ENCODE peak calls at places on chromosomes 5 and 9, in four cellular contexts. N, T, O and H are unnamed samples. For H3K27me3, the result is how much of the 10 kb centered on the place peaks cover.

GRCh38 chr5:83701886-83702285 is 18.8 kb downstream of the HAPLN1 start:
- DNase-seq in N (no peak), T (no peak), O (no peak), H (no peak)

GRCh38 chr5:4949108-4949507 is 191.0 kb upstream of the ADAMTS16 start:
- DNase-seq in N (no peak), T (no peak), O (no peak), H (no peak)

GRCh38 chr5:160638141-160638742 is 213.8 kb downstream of the ATP10B start:
- DNase-seq in N (no peak), T (no peak), O (no peak), H (no peak)

GRCh38 chr9:90523953-90524352 is 118.7 kb downstream of the DIRAS2 start:
- DNase-seq in N (no peak), T (no peak), O (no peak), H (no peak)

GRCh38 chr5:172766287-172767104 is 4.5 kb downstream of the DUSP1 start:
- DNase-seq in N (peak), T (peak), O (peak), H (peak)

GRCh38 chr5:133705331-133705730 is 93.0 kb upstream of the FSTL4 start:
- DNase-seq in N (peak), T (no peak), O (no peak), H (no peak)

GRCh38 chr5:55993013-55993412 is 1.8 kb downstream of the IL6ST start:
- DNase-seq in N (no peak), T (no peak), O (no peak), H (peak)

GRCh38 chr9:28651050-28651722 is 1077.9 kb upstream of the C9orf72 start:
- DNase-seq in N (no peak), T (no peak), O (no peak), H (no peak)

GRCh38 chr5:19753579-19753978 is 234.4 kb downstream of the CDH18 start:
- DNase-seq in N (no peak), T (no peak), O (no peak), H (no peak)

GRCh38 chr9:75041041-75041440 is 12.9 kb upstream of the CARNMT1 start:
- DNase-seq in N (no peak), T (no peak), O (no peak), H (no peak)

GRCh38 chr5:14581891-14582796 is 552 bp downstream of the OTULINL start:
- DNase-seq in N (peak), T (peak), O (no peak), H (peak)

DNA sequence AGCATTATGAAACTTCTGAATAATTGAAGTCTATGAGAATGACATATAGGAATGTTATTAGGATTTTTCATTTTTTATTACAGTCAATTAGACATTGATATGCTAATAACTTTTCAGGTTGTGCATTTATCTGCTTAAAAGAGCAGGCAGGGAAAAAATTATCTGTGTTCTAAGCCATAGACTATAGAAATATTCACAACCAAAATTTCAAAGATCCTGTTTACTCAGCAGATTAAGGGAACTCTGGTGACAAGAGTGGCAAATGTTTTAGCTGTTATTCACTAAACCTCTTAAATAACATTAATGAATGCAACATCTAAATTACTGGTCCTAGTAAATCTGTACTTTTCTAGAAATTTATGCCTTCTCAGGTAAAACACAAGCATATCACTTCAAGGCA is 1088.3 kb upstream of the CDH6 start:
- DNase-seq in N (no peak), T (no peak), O (no peak), H (no peak)
- H3K27me3 ChIP-seq in N (under half), T (under half), O (under half), H (under half)

GRCh38 chr9:137175345-137175961 is 3.6 kb upstream of the TMEM210 start:
- DNase-seq in N (no peak), T (no peak), O (no peak), H (no peak)

GRCh38 chr9:137172907-137173794 is 1.3 kb upstream of the TMEM210 start:
- DNase-seq in N (no peak), T (no peak), O (no peak), H (no peak)

GRCh38 chr9:137174722-137175293 is 3.0 kb upstream of the TMEM210 start:
- DNase-seq in N (no peak), T (no peak), O (no peak), H (no peak)

GRCh38 chr9:137176302-137177182 is 4.7 kb upstream of the TMEM210 start:
- DNase-seq in N (peak), T (peak), O (no peak), H (no peak)

DNA sequence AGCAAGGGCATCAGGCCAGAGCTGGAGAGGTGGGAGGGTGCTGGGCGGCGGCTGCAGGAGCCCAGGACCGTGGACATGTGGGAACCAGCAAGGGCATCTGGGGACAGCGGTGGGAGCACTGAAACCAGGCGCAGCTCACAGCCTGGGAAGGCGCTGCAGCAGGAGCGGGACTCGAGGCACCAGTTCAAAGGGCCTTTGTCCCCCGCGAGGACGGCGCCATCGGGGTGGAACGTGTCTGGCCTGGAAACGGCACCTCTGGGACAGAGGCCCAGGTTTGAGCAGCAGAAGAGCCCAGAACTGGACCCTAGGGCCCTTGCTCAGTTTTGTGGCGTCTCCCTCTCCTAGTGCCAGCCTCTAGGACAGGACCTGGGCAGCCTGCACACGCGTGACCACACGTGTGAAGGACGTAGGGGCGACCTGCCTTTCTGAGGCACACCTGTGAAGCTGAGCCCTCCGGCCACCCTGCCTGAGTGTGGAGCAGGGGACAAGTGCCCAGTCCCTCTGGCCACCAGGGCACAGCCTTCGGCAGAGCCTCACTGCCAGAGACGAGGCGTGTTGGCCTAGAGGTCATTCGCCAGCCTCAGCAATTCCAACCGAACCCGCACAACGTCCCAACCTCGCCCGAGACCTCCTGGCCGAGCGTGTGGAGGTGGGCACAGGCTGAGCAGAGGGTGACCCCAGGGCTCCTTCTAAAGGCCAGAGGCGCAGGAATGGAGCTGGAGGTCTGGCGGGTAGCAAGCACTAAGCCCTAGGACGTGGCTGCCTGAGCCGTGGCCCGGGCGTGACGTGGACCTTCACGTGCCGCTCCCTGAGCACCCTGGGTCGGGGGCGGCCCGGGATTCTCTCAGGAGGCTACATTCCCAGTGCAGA is 2.2 kb upstream of the TMEM210 start:
- DNase-seq in N (no peak), T (no peak), O (no peak), H (no peak)
- TF ChIP-seq POLR2A in N (no peak), T (no peak), O (no peak), H (no peak)

GRCh38 chr5:138082033-138082432 is 1.8 kb upstream of the WNT8A start:
- DNase-seq in N (no peak), T (no peak), O (no peak), H (no peak)
- TF ChIP-seq CTCF in N (no peak), T (no peak), O (no peak), H (no peak)

GRCh38 chr9:68507796-68508145 is 32.9 kb downstream of the TMEM252 start:
- DNase-seq in N (no peak), T (no peak), O (no peak), H (no peak)

GRCh38 chr9:68505681-68506409 is 34.8 kb downstream of the TMEM252 start:
- DNase-seq in N (no peak), T (no peak), O (no peak), H (peak)

GRCh38 chr9:68509689-68510088 is 31.0 kb downstream of the TMEM252 start:
- DNase-seq in N (no peak), T (no peak), O (no peak), H (no peak)

GRCh38 chr9:68507098-68507795 is 33.4 kb downstream of the TMEM252 start:
- DNase-seq in N (no peak), T (no peak), O (no peak), H (no peak)

GRCh38 chr9:68508547-68508946 is 32.1 kb downstream of the TMEM252 start:
- DNase-seq in N (no peak), T (no peak), O (no peak), H (no peak)
- H3K27me3 ChIP-seq in N (under half), T (under half), O (under half), H (under half)

GRCh38 chr9:95506438-95506691 is 10.4 kb downstream of the PTCH1 start:
- DNase-seq in N (no peak), T (peak), O (no peak), H (no peak)

GRCh38 chr9:95506692-95507455 is 9.9 kb downstream of the PTCH1 start:
- DNase-seq in N (peak), T (peak), O (no peak), H (peak)

GRCh38 chr9:95505072-95505471 is 11.7 kb downstream of the PTCH1 start:
- DNase-seq in N (no peak), T (no peak), O (no peak), H (no peak)

GRCh38 chr9:95504053-95504963 is 12.5 kb downstream of the PTCH1 start:
- DNase-seq in N (no peak), T (peak), O (peak), H (peak)

GRCh38 chr9:95505676-95506437 is 10.9 kb downstream of the PTCH1 start:
- DNase-seq in N (peak), T (peak), O (no peak), H (peak)
- TF ChIP-seq POLR2A in N (no peak), T (peak), O (peak), H (no peak)

DNA sequence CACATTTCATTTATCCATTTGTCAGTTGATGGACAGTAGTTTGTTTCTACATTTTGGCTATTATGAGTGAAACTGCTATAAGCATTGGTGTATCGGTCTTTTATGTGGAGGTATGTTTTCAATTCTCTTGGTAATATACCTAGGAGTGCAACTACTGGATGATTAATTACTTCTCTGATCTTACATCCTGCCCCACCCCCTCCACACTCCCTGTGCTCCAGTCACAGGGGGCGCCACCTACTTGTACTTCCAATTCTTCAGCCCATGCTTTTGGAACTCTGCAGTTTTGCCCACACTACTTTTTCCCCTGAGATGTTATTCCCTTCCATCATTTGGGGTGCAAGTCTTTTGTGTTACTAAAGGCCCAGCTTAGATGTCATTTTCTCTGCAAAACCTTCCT is 42.0 kb downstream of the SEC61B start:
- DNase-seq in N (no peak), T (no peak), O (no peak), H (no peak)
- TF ChIP-seq CTCF in N (no peak), T (no peak), O (no peak), H (no peak)

GRCh38 chr5:1549631-1550030 is 25.9 kb upstream of the LPCAT1 start:
- DNase-seq in N (peak), T (no peak), O (no peak), H (no peak)
- H3K27me3 ChIP-seq in N (under half), T (under half), O (under half), H (under half)

GRCh38 chr9:36191696-36192095 is 975 bp downstream of the CLTA start:
- DNase-seq in N (no peak), T (no peak), O (no peak), H (no peak)

GRCh38 chr9:36191290-36191645 is 547 bp downstream of the CLTA start:
- DNase-seq in N (peak), T (no peak), O (no peak), H (no peak)

GRCh38 chr9:36190388-36191289 is at the start of gene CLTA:
- DNase-seq in N (peak), T (peak), O (peak), H (peak)

GRCh38 chr9:36188212-36188611 is 2.5 kb upstream of the CLTA start:
- DNase-seq in N (no peak), T (no peak), O (no peak), H (no peak)

GRCh38 chr9:36189978-36190377 is 743 bp upstream of the CLTA start:
- DNase-seq in N (peak), T (no peak), O (no peak), H (no peak)
- TF ChIP-seq POLR2A in N (no peak), T (no peak), O (no peak), H (no peak)

GRCh38 chr9:79569814-79570448 is 1.8 kb upstream of the TLE4 start:
- DNase-seq in N (no peak), T (no peak), O (no peak), H (no peak)

GRCh38 chr9:79565245-79565644 is 6.5 kb upstream of the TLE4 start:
- DNase-seq in N (no peak), T (no peak), O (no peak), H (no peak)

GRCh38 chr9:79570449-79571308 is 1.1 kb upstream of the TLE4 start:
- DNase-seq in N (peak), T (peak), O (no peak), H (peak)

GRCh38 chr9:79568337-79569084 is 3.3 kb upstream of the TLE4 start:
- DNase-seq in N (no peak), T (no peak), O (no peak), H (no peak)

GRCh38 chr9:79567671-79568098 is 4.1 kb upstream of the TLE4 start:
- DNase-seq in N (no peak), T (peak), O (no peak), H (no peak)
- TF ChIP-seq CTCF in N (no peak), T (no peak), O (no peak), H (no peak)

GRCh38 chr9:133305731-133306130 is 30.3 kb downstream of the SURF6 start:
- DNase-seq in N (peak), T (no peak), O (no peak), H (no peak)
- H3K27me3 ChIP-seq in N (under half), T (under half), O (under half), H (under half)